ENCODE peak calls at places on chromosome 20, in eight cellular contexts. One of them, this sample, is unnamed.

GRCh38 chr20:35207950-35208611 is 18.4 kb upstream of the MMP24 start:
- DNase-seq in RPMI8226: peak
- DNase-seq in occipital lobe: peak
- DNase-seq in iPS-NIHi11: peak
- DNase-seq in mesothelial cell of epicardium: peak
- DNase-seq in cardiac fibroblast: peak
- DNase-seq in fibroblast of the aortic adventitia: peak
- DNase-seq in caudate nucleus: peak
- DNase-seq in this sample: peak

GRCh38 chr20:41329435-41330342 is 10.9 kb upstream of the LPIN3 start:
- DNase-seq in mesothelial cell of epicardium: no peak
- DNase-seq in occipital lobe: peak
- DNase-seq in RPMI8226: no peak
- DNase-seq in caudate nucleus: no peak
- DNase-seq in cardiac fibroblast: peak
- DNase-seq in iPS-NIHi11: no peak
- DNase-seq in fibroblast of the aortic adventitia: peak
- DNase-seq in this sample: peak

GRCh38 chr20:43323592-43323991 is 133.9 kb upstream of the PTPRT start:
- DNase-seq in cardiac fibroblast: no peak
- DNase-seq in mesothelial cell of epicardium: no peak
- DNase-seq in occipital lobe: no peak
- DNase-seq in fibroblast of the aortic adventitia: no peak
- DNase-seq in iPS-NIHi11: peak
- DNase-seq in RPMI8226: no peak
- DNase-seq in caudate nucleus: no peak
- DNase-seq in this sample: no peak

GRCh38 chr20:10171864-10172751 is 46.5 kb upstream of the SNAP25 start:
- DNase-seq in occipital lobe: peak
- DNase-seq in RPMI8226: peak
- DNase-seq in fibroblast of the aortic adventitia: no peak
- DNase-seq in iPS-NIHi11: peak
- DNase-seq in mesothelial cell of epicardium: no peak
- DNase-seq in cardiac fibroblast: peak
- DNase-seq in caudate nucleus: peak
- DNase-seq in this sample: peak

GRCh38 chr20:46220808-46221207 is 87.5 kb downstream of the CDH22 start:
- DNase-seq in occipital lobe: peak
- DNase-seq in RPMI8226: no peak
- DNase-seq in fibroblast of the aortic adventitia: no peak
- DNase-seq in caudate nucleus: no peak
- DNase-seq in cardiac fibroblast: no peak
- DNase-seq in iPS-NIHi11: peak
- DNase-seq in mesothelial cell of epicardium: no peak
- DNase-seq in this sample: no peak

GRCh38 chr20:58065508-58066361 is 162.7 kb downstream of the ANKRD60 start:
- DNase-seq in occipital lobe: no peak
- DNase-seq in RPMI8226: no peak
- DNase-seq in iPS-NIHi11: no peak
- DNase-seq in fibroblast of the aortic adventitia: peak
- DNase-seq in cardiac fibroblast: no peak
- DNase-seq in caudate nucleus: no peak
- DNase-seq in mesothelial cell of epicardium: no peak
- DNase-seq in this sample: no peak

GRCh38 chr20:4880051-4880450 is 121.3 kb downstream of the SLC23A2 start:
- DNase-seq in occipital lobe: no peak
- DNase-seq in RPMI8226: no peak
- DNase-seq in mesothelial cell of epicardium: no peak
- DNase-seq in iPS-NIHi11: no peak
- DNase-seq in fibroblast of the aortic adventitia: no peak
- DNase-seq in cardiac fibroblast: no peak
- DNase-seq in caudate nucleus: no peak
- DNase-seq in this sample: no peak

GRCh38 chr20:45036044-45036755 is 64.7 kb downstream of the KCNS1 start:
- DNase-seq in cardiac fibroblast: peak
- DNase-seq in occipital lobe: no peak
- DNase-seq in RPMI8226: no peak
- DNase-seq in fibroblast of the aortic adventitia: peak
- DNase-seq in caudate nucleus: no peak
- DNase-seq in iPS-NIHi11: no peak
- DNase-seq in mesothelial cell of epicardium: no peak
- DNase-seq in this sample: no peak

GRCh38 chr20:45685896-45686295 is 15.9 kb upstream of the WFDC11 start:
- DNase-seq in iPS-NIHi11: peak
- DNase-seq in occipital lobe: no peak
- DNase-seq in caudate nucleus: no peak
- DNase-seq in mesothelial cell of epicardium: no peak
- DNase-seq in cardiac fibroblast: no peak
- DNase-seq in fibroblast of the aortic adventitia: no peak
- DNase-seq in RPMI8226: no peak
- DNase-seq in this sample: no peak

GRCh38 chr20:58416832-58417231 is 27.8 kb downstream of the VAPB start:
- DNase-seq in occipital lobe: no peak
- DNase-seq in fibroblast of the aortic adventitia: no peak
- DNase-seq in caudate nucleus: no peak
- DNase-seq in mesothelial cell of epicardium: no peak
- DNase-seq in RPMI8226: no peak
- DNase-seq in iPS-NIHi11: no peak
- DNase-seq in cardiac fibroblast: no peak
- DNase-seq in this sample: no peak

GRCh38 chr20:63081351-63081750 is 74.6 kb upstream of the BHLHE23 start:
- DNase-seq in cardiac fibroblast: no peak
- DNase-seq in fibroblast of the aortic adventitia: no peak
- DNase-seq in mesothelial cell of epicardium: no peak
- DNase-seq in RPMI8226: no peak
- DNase-seq in iPS-NIHi11: no peak
- DNase-seq in caudate nucleus: no peak
- DNase-seq in occipital lobe: no peak
- DNase-seq in this sample: no peak

GRCh38 chr20:61514805-61515505 is 262.9 kb downstream of the CDH4 start:
- DNase-seq in iPS-NIHi11: no peak
- DNase-seq in fibroblast of the aortic adventitia: no peak
- DNase-seq in mesothelial cell of epicardium: no peak
- DNase-seq in occipital lobe: no peak
- DNase-seq in RPMI8226: peak
- DNase-seq in cardiac fibroblast: no peak
- DNase-seq in caudate nucleus: no peak
- DNase-seq in this sample: no peak

GRCh38 chr20:15643713-15644112 is 929.5 kb downstream of the KIF16B start:
- DNase-seq in mesothelial cell of epicardium: no peak
- DNase-seq in cardiac fibroblast: peak
- DNase-seq in RPMI8226: peak
- DNase-seq in caudate nucleus: no peak
- DNase-seq in fibroblast of the aortic adventitia: peak
- DNase-seq in iPS-NIHi11: peak
- DNase-seq in occipital lobe: no peak
- DNase-seq in this sample: no peak

GRCh38 chr20:38937978-38938473 is 11.8 kb downstream of the FAM83D start:
- DNase-seq in RPMI8226: no peak
- DNase-seq in occipital lobe: no peak
- DNase-seq in iPS-NIHi11: no peak
- DNase-seq in cardiac fibroblast: peak
- DNase-seq in mesothelial cell of epicardium: no peak
- DNase-seq in fibroblast of the aortic adventitia: no peak
- DNase-seq in caudate nucleus: no peak
- DNase-seq in this sample: no peak

GRCh38 chr20:36606171-36607116 is 865 bp downstream of the RAB5IF start:
- DNase-seq in RPMI8226: peak
- DNase-seq in cardiac fibroblast: peak
- DNase-seq in iPS-NIHi11: no peak
- DNase-seq in occipital lobe: no peak
- DNase-seq in caudate nucleus: no peak
- DNase-seq in mesothelial cell of epicardium: no peak
- DNase-seq in fibroblast of the aortic adventitia: peak
- DNase-seq in this sample: peak

GRCh38 chr20:47956261-47956995 is 171.1 kb upstream of the SULF2 start:
- DNase-seq in caudate nucleus: no peak
- DNase-seq in cardiac fibroblast: no peak
- DNase-seq in occipital lobe: no peak
- DNase-seq in fibroblast of the aortic adventitia: no peak
- DNase-seq in mesothelial cell of epicardium: no peak
- DNase-seq in iPS-NIHi11: no peak
- DNase-seq in RPMI8226: no peak
- DNase-seq in this sample: no peak

GRCh38 chr20:49889943-49890650 is 25.2 kb downstream of the SPATA2 start:
- DNase-seq in iPS-NIHi11: peak
- DNase-seq in caudate nucleus: no peak
- DNase-seq in mesothelial cell of epicardium: no peak
- DNase-seq in fibroblast of the aortic adventitia: no peak
- DNase-seq in cardiac fibroblast: no peak
- DNase-seq in RPMI8226: no peak
- DNase-seq in occipital lobe: no peak
- DNase-seq in this sample: no peak

GRCh38 chr20:47985092-47985850 is 200.0 kb upstream of the SULF2 start:
- DNase-seq in iPS-NIHi11: peak
- DNase-seq in cardiac fibroblast: no peak
- DNase-seq in occipital lobe: no peak
- DNase-seq in mesothelial cell of epicardium: no peak
- DNase-seq in RPMI8226: no peak
- DNase-seq in caudate nucleus: no peak
- DNase-seq in fibroblast of the aortic adventitia: no peak
- DNase-seq in this sample: no peak

GRCh38 chr20:64158346-64159285 is 5.6 kb upstream of the MYT1 start:
- DNase-seq in RPMI8226: no peak
- DNase-seq in iPS-NIHi11: no peak
- DNase-seq in cardiac fibroblast: no peak
- DNase-seq in occipital lobe: no peak
- DNase-seq in caudate nucleus: no peak
- DNase-seq in mesothelial cell of epicardium: no peak
- DNase-seq in fibroblast of the aortic adventitia: no peak
- DNase-seq in this sample: peak

GRCh38 chr20:56431451-56431850 is 19.4 kb downstream of the CASS4 start:
- DNase-seq in RPMI8226: no peak
- DNase-seq in cardiac fibroblast: no peak
- DNase-seq in caudate nucleus: no peak
- DNase-seq in occipital lobe: no peak
- DNase-seq in iPS-NIHi11: no peak
- DNase-seq in fibroblast of the aortic adventitia: no peak
- DNase-seq in mesothelial cell of epicardium: no peak
- DNase-seq in this sample: no peak

GRCh38 chr20:40591104-40591503 is 97.9 kb downstream of the MAFB start:
- DNase-seq in RPMI8226: no peak
- DNase-seq in cardiac fibroblast: no peak
- DNase-seq in iPS-NIHi11: no peak
- DNase-seq in fibroblast of the aortic adventitia: no peak
- DNase-seq in mesothelial cell of epicardium: no peak
- DNase-seq in occipital lobe: no peak
- DNase-seq in caudate nucleus: no peak
- DNase-seq in this sample: no peak

GRCh38 chr20:45946149-45946970 is 11.9 kb downstream of the PCIF1 start:
- DNase-seq in mesothelial cell of epicardium: no peak
- DNase-seq in RPMI8226: no peak
- DNase-seq in occipital lobe: no peak
- DNase-seq in fibroblast of the aortic adventitia: peak
- DNase-seq in iPS-NIHi11: no peak
- DNase-seq in caudate nucleus: no peak
- DNase-seq in cardiac fibroblast: peak
- DNase-seq in this sample: no peak

GRCh38 chr20:41048475-41049242 is 20.0 kb downstream of the TOP1 start:
- DNase-seq in caudate nucleus: no peak
- DNase-seq in occipital lobe: no peak
- DNase-seq in fibroblast of the aortic adventitia: no peak
- DNase-seq in iPS-NIHi11: no peak
- DNase-seq in RPMI8226: peak
- DNase-seq in cardiac fibroblast: no peak
- DNase-seq in mesothelial cell of epicardium: no peak
- DNase-seq in this sample: no peak

GRCh38 chr20:54345301-54345724 is 130.1 kb upstream of the DOK5 start:
- DNase-seq in iPS-NIHi11: no peak
- DNase-seq in mesothelial cell of epicardium: no peak
- DNase-seq in occipital lobe: no peak
- DNase-seq in cardiac fibroblast: peak
- DNase-seq in fibroblast of the aortic adventitia: peak
- DNase-seq in RPMI8226: no peak
- DNase-seq in caudate nucleus: no peak
- DNase-seq in this sample: no peak

GRCh38 chr20:44799691-44800090 is 10.7 kb downstream of the RIMS4 start:
- DNase-seq in RPMI8226: no peak
- DNase-seq in iPS-NIHi11: no peak
- DNase-seq in mesothelial cell of epicardium: no peak
- DNase-seq in occipital lobe: no peak
- DNase-seq in caudate nucleus: no peak
- DNase-seq in cardiac fibroblast: no peak
- DNase-seq in fibroblast of the aortic adventitia: no peak
- DNase-seq in this sample: no peak

GRCh38 chr20:33731693-33732165 is at the start of gene ZNF341:
- DNase-seq in fibroblast of the aortic adventitia: no peak
- DNase-seq in occipital lobe: peak
- DNase-seq in iPS-NIHi11: no peak
- DNase-seq in caudate nucleus: peak
- DNase-seq in mesothelial cell of epicardium: peak
- DNase-seq in cardiac fibroblast: peak
- DNase-seq in RPMI8226: no peak
- DNase-seq in this sample: peak

GRCh38 chr20:50379049-50379990 is 130.9 kb upstream of the PTPN1 start:
- DNase-seq in mesothelial cell of epicardium: no peak
- DNase-seq in cardiac fibroblast: peak
- DNase-seq in RPMI8226: no peak
- DNase-seq in caudate nucleus: no peak
- DNase-seq in iPS-NIHi11: no peak
- DNase-seq in fibroblast of the aortic adventitia: peak
- DNase-seq in occipital lobe: no peak
- DNase-seq in this sample: peak

GRCh38 chr20:50348118-50348517 is 157.5 kb downstream of the CEBPB start:
- DNase-seq in fibroblast of the aortic adventitia: no peak
- DNase-seq in cardiac fibroblast: no peak
- DNase-seq in mesothelial cell of epicardium: no peak
- DNase-seq in caudate nucleus: no peak
- DNase-seq in RPMI8226: no peak
- DNase-seq in iPS-NIHi11: no peak
- DNase-seq in occipital lobe: no peak
- DNase-seq in this sample: no peak

This sample was measured in ureter.